ENCODE peak calls at places on chromosomes 2 and 18, in six cellular contexts. C is PC-3; A is body of pancreas; I is mesendoderm; E is CD4-positive, alpha-beta T cell; W is right cardiac atrium. M is an unnamed sample.

GRCh38 chr18:8843005-8843404 is 137.6 kb downstream of the MTCL1 start:
- DNase-seq in C (no peak), A (no peak), I (no peak), E (no peak), W (no peak), M (no peak)

GRCh38 chr18:80258640-80259039 is 11.3 kb upstream of the PARD6G start:
- DNase-seq in C (no peak), A (no peak), I (no peak), E (no peak), W (no peak), M (no peak)

GRCh38 chr18:50559750-50560680 is at the start of gene MAPK4:
- DNase-seq in C (no peak), A (peak), I (no peak), E (no peak), W (peak), M (no peak)

GRCh38 chr18:38940863-38941531 is 1375.4 kb upstream of the CELF4 start:
- DNase-seq in C (peak), A (no peak), I (peak), E (no peak), W (no peak), M (no peak)

GRCh38 chr2:61257446-61257845 is 95.5 kb downstream of the C2orf74 start:
- DNase-seq in C (no peak), A (no peak), I (no peak), E (no peak), W (no peak), M (no peak)

GRCh38 chr18:26448714-26449159 is 99.6 kb downstream of the KCTD1 start:
- DNase-seq in C (no peak), A (no peak), I (no peak), E (no peak), W (no peak), M (no peak)

GRCh38 chr18:31317860-31318259 is at the start of gene DSG1:
- DNase-seq in C (no peak), A (no peak), I (no peak), E (no peak), W (no peak), M (no peak)

GRCh38 chr2:16150456-16151280 is 210.3 kb downstream of the MYCN start:
- DNase-seq in C (no peak), A (no peak), I (no peak), E (no peak), W (no peak), M (no peak)

GRCh38 chr2:172249986-172250385 is 147.3 kb upstream of the DLX2 start:
- DNase-seq in C (peak), A (no peak), I (no peak), E (no peak), W (no peak), M (no peak)

GRCh38 chr2:164967781-164968228 is 12.5 kb upstream of the SLC38A11 start:
- DNase-seq in C (peak), A (no peak), I (peak), E (no peak), W (no peak), M (no peak)

GRCh38 chr18:54852780-54853675 is 24.8 kb downstream of the RAB27B start:
- DNase-seq in C (no peak), A (no peak), I (no peak), E (no peak), W (no peak), M (no peak)

GRCh38 chr2:58107803-58108710 is 61.5 kb downstream of the VRK2 start:
- DNase-seq in C (peak), A (no peak), I (no peak), E (no peak), W (no peak), M (no peak)

GRCh38 chr2:173298536-173299097 is 56.1 kb upstream of the CDCA7 start:
- DNase-seq in C (no peak), A (no peak), I (peak), E (no peak), W (no peak), M (no peak)

GRCh38 chr2:149166958-149167810 is 128.7 kb downstream of the LYPD6B start:
- DNase-seq in C (peak), A (no peak), I (no peak), E (no peak), W (no peak), M (no peak)

GRCh38 chr2:120277505-120278205 is 25.0 kb downstream of the RALB start:
- DNase-seq in C (no peak), A (no peak), I (no peak), E (no peak), W (no peak), M (no peak)

GRCh38 chr2:74554821-74555531 is 456 bp downstream of the DOK1 start:
- DNase-seq in C (no peak), A (peak), I (peak), E (peak), W (peak), M (no peak)

GRCh38 chr2:9123069-9123468 is 83.5 kb upstream of the ASAP2 start:
- DNase-seq in C (no peak), A (no peak), I (no peak), E (no peak), W (no peak), M (no peak)

GRCh38 chr2:171034315-171034714 is 105.3 kb downstream of the GORASP2 start:
- DNase-seq in C (peak), A (no peak), I (no peak), E (no peak), W (no peak), M (no peak)

GRCh38 chr2:207847807-207848544 is 78.3 kb upstream of the FZD5 start:
- DNase-seq in C (peak), A (peak), I (peak), E (no peak), W (peak), M (no peak)

GRCh38 chr2:69667805-69668382 is 24.4 kb upstream of the AAK1 start:
- DNase-seq in C (peak), A (no peak), I (peak), E (no peak), W (no peak), M (no peak)

GRCh38 chr2:38653380-38653714 is 12.6 kb upstream of the GALM start:
- DNase-seq in C (no peak), A (no peak), I (no peak), E (no peak), W (no peak), M (no peak)

GRCh38 chr2:178205853-178206516 is 11.7 kb downstream of the OSBPL6 start:
- DNase-seq in C (peak), A (no peak), I (no peak), E (no peak), W (no peak), M (no peak)

GRCh38 chr18:74745658-74746403 is 148.2 kb downstream of the ZNF407 start:
- DNase-seq in C (peak), A (no peak), I (no peak), E (no peak), W (no peak), M (no peak)

GRCh38 chr2:232876071-232876977 is 6.3 kb downstream of the SNORC start:
- DNase-seq in C (peak), A (peak), I (peak), E (no peak), W (no peak), M (peak)

GRCh38 chr2:160647967-160648685 is 154.5 kb upstream of the RBMS1 start:
- DNase-seq in C (no peak), A (peak), I (no peak), E (no peak), W (no peak), M (no peak)

DNA sequence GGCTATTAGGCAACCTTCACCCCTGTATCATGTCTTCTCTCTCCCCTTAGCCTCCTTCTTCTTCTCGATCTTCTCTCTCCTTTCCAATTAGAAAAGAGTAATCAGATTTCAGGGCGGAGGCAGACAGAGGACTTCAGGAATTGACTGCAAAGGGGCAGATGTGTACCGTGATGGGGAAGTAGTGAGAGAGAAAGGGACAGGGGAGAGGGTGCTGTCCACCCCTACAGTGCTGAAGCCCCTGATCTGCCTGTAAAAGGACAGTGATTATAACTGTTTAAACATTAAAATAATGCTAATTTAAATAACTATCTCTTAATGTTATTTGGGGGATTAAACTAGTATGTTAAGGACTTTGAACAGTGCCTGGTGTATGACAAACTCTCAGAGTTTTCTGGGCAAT is 178.5 kb downstream of the ACTR3 start:
- DNase-seq in C (no peak), A (no peak), I (peak), E (no peak), W (no peak), M (no peak)
- H3K27ac ChIP-seq in C (no peak), A (no peak), I (no peak), E (no peak), W (no peak), M (no peak)

GRCh38 chr2:39737661-39738060 is 41.4 kb downstream of the THUMPD2 start:
- DNase-seq in C (peak), A (no peak), I (peak), E (no peak), W (peak), M (no peak)
- H3K27ac ChIP-seq in C (no peak), A (no peak), I (no peak), E (no peak), W (no peak), M (no peak)

GRCh38 chr2:152400607-152401214 is 65.7 kb downstream of the FMNL2 start:
- DNase-seq in C (no peak), A (no peak), I (no peak), E (no peak), W (no peak), M (no peak)

GRCh38 chr2:152405206-152406118 is 70.5 kb downstream of the FMNL2 start:
- DNase-seq in C (peak), A (peak), I (peak), E (no peak), W (no peak), M (no peak)

GRCh38 chr2:152403395-152403794 is 68.4 kb downstream of the FMNL2 start:
- DNase-seq in C (no peak), A (no peak), I (no peak), E (no peak), W (no peak), M (no peak)

GRCh38 chr2:152406119-152406835 is 71.3 kb downstream of the FMNL2 start:
- DNase-seq in C (no peak), A (no peak), I (no peak), E (no peak), W (no peak), M (no peak)

DNA sequence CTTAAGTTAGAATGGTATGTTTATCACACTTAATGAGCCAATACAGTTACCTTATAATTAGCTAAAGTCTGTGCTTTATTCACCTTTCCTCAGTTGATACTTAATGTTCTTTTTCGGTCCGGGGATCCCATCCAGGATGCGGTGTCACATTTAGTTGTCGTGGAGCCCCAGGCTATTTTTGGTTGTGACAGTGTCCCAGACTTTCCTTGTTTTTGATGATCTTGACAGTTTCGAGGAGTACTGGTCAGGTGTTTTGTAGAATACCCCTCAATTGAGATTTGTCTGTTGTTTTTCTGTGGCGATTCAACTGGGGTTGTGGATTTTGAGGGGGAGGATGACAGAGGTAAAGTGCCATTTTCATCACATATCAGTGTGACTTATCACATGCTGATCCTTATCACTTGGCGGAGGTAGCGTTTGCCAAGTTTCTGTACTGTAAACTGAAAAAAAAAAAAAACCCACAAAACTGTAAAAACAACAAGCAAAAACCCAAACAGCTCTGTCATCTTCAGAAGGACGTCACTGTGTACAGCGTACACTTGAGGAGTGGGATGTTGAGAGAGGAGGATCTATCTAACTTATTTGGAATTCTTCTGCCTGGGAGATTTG is 67.9 kb downstream of the FMNL2 start:
- DNase-seq in C (no peak), A (no peak), I (no peak), E (no peak), W (no peak), M (no peak)
- H3K27ac ChIP-seq in C (no peak), A (peak), I (no peak), E (no peak), W (no peak), M (peak)

GRCh38 chr2:216504376-216504762 is 5.7 kb downstream of the RPL37A start:
- DNase-seq in C (no peak), A (no peak), I (no peak), E (no peak), W (no peak), M (no peak)
- H3K27ac ChIP-seq in C (no peak), A (no peak), I (no peak), E (no peak), W (no peak), M (no peak)

GRCh38 chr2:17877811-17878221 is 651 bp upstream of the KCNS3 start:
- DNase-seq in C (no peak), A (peak), I (peak), E (no peak), W (peak), M (no peak)

GRCh38 chr2:17879913-17880274 is 1.4 kb downstream of the KCNS3 start:
- DNase-seq in C (no peak), A (peak), I (peak), E (no peak), W (no peak), M (no peak)

GRCh38 chr2:17876590-17876989 is 1.9 kb upstream of the KCNS3 start:
- DNase-seq in C (no peak), A (no peak), I (no peak), E (no peak), W (no peak), M (no peak)

GRCh38 chr2:17878222-17879136 is at the start of gene KCNS3:
- DNase-seq in C (peak), A (peak), I (peak), E (no peak), W (peak), M (no peak)

GRCh38 chr2:17879137-17879912 is 858 bp downstream of the KCNS3 start:
- DNase-seq in C (peak), A (peak), I (peak), E (no peak), W (peak), M (peak)
- H3K27ac ChIP-seq in C (no peak), A (peak), I (no peak), E (no peak), W (no peak), M (peak)